ENCODE peak calls at places on chromosomes 5 and 9, in nine cellular contexts. One of them, this sample, is unnamed.

GRCh38 chr9:136410500-136411287 is at the start of the genes ENTR1 and PMPCA:
- DNase-seq in hypothalamus: peak
- DNase-seq in activated CD4-positive, alpha-beta T cell treated with anti-CD3 and anti-CD28 coated beads, Interleukin-2, amount 10 ng/mL, durations not matched to agents 7 days and 5 days: peak
- DNase-seq in right cardiac atrium: peak
- DNase-seq in NCI-H2171: peak
- DNase-seq in fibroblast of the aortic adventitia: peak
- DNase-seq in pancreas: peak
- DNase-seq in CD8-positive, alpha-beta memory T cell: peak
- DNase-seq in caudate nucleus: peak
- DNase-seq in this sample: peak

GRCh38 chr9:68898781-68899439 is 115.0 kb downstream of the PRKACG start:
- DNase-seq in hypothalamus: no peak
- DNase-seq in activated CD4-positive, alpha-beta T cell treated with anti-CD3 and anti-CD28 coated beads, Interleukin-2, amount 10 ng/mL, durations not matched to agents 7 days and 5 days: no peak
- DNase-seq in right cardiac atrium: no peak
- DNase-seq in NCI-H2171: no peak
- DNase-seq in fibroblast of the aortic adventitia: no peak
- DNase-seq in pancreas: no peak
- DNase-seq in CD8-positive, alpha-beta memory T cell: no peak
- DNase-seq in caudate nucleus: no peak
- DNase-seq in this sample: no peak

GRCh38 chr5:79093762-79094161 is 17.8 kb upstream of the BHMT start:
- DNase-seq in hypothalamus: no peak
- DNase-seq in activated CD4-positive, alpha-beta T cell treated with anti-CD3 and anti-CD28 coated beads, Interleukin-2, amount 10 ng/mL, durations not matched to agents 7 days and 5 days: no peak
- DNase-seq in right cardiac atrium: no peak
- DNase-seq in NCI-H2171: peak
- DNase-seq in fibroblast of the aortic adventitia: no peak
- DNase-seq in pancreas: no peak
- DNase-seq in CD8-positive, alpha-beta memory T cell: no peak
- DNase-seq in caudate nucleus: no peak
- DNase-seq in this sample: no peak

GRCh38 chr5:80369521-80369920 is 38.3 kb upstream of the ZFYVE16 start:
- DNase-seq in hypothalamus: no peak
- DNase-seq in activated CD4-positive, alpha-beta T cell treated with anti-CD3 and anti-CD28 coated beads, Interleukin-2, amount 10 ng/mL, durations not matched to agents 7 days and 5 days: no peak
- DNase-seq in right cardiac atrium: no peak
- DNase-seq in NCI-H2171: no peak
- DNase-seq in fibroblast of the aortic adventitia: no peak
- DNase-seq in pancreas: no peak
- DNase-seq in CD8-positive, alpha-beta memory T cell: no peak
- DNase-seq in caudate nucleus: no peak
- DNase-seq in this sample: no peak

GRCh38 chr5:76771705-76772405 is 47.0 kb upstream of the F2RL1 start:
- DNase-seq in hypothalamus: no peak
- DNase-seq in activated CD4-positive, alpha-beta T cell treated with anti-CD3 and anti-CD28 coated beads, Interleukin-2, amount 10 ng/mL, durations not matched to agents 7 days and 5 days: no peak
- DNase-seq in right cardiac atrium: no peak
- DNase-seq in NCI-H2171: no peak
- DNase-seq in fibroblast of the aortic adventitia: peak
- DNase-seq in pancreas: no peak
- DNase-seq in CD8-positive, alpha-beta memory T cell: no peak
- DNase-seq in caudate nucleus: no peak
- DNase-seq in this sample: no peak

GRCh38 chr9:18442629-18443491 is 31.1 kb upstream of the ADAMTSL1 start:
- DNase-seq in hypothalamus: peak
- DNase-seq in activated CD4-positive, alpha-beta T cell treated with anti-CD3 and anti-CD28 coated beads, Interleukin-2, amount 10 ng/mL, durations not matched to agents 7 days and 5 days: peak
- DNase-seq in right cardiac atrium: peak
- DNase-seq in NCI-H2171: no peak
- DNase-seq in fibroblast of the aortic adventitia: peak
- DNase-seq in pancreas: peak
- DNase-seq in CD8-positive, alpha-beta memory T cell: no peak
- DNase-seq in caudate nucleus: peak
- DNase-seq in this sample: peak

GRCh38 chr9:134165357-134166315 is 1.3 kb upstream of the RNU6ATAC start:
- DNase-seq in hypothalamus: no peak
- DNase-seq in activated CD4-positive, alpha-beta T cell treated with anti-CD3 and anti-CD28 coated beads, Interleukin-2, amount 10 ng/mL, durations not matched to agents 7 days and 5 days: peak
- DNase-seq in right cardiac atrium: peak
- DNase-seq in NCI-H2171: no peak
- DNase-seq in fibroblast of the aortic adventitia: peak
- DNase-seq in pancreas: peak
- DNase-seq in CD8-positive, alpha-beta memory T cell: peak
- DNase-seq in caudate nucleus: no peak
- DNase-seq in this sample: peak

GRCh38 chr5:93570294-93571110 is 10.5 kb downstream of the NR2F1-AS1 start:
- DNase-seq in hypothalamus: no peak
- DNase-seq in activated CD4-positive, alpha-beta T cell treated with anti-CD3 and anti-CD28 coated beads, Interleukin-2, amount 10 ng/mL, durations not matched to agents 7 days and 5 days: no peak
- DNase-seq in right cardiac atrium: peak
- DNase-seq in NCI-H2171: no peak
- DNase-seq in fibroblast of the aortic adventitia: no peak
- DNase-seq in pancreas: peak
- DNase-seq in CD8-positive, alpha-beta memory T cell: no peak
- DNase-seq in caudate nucleus: no peak
- DNase-seq in this sample: no peak

GRCh38 chr5:172051643-172052362 is 45.4 kb upstream of the FBXW11 start:
- DNase-seq in hypothalamus: no peak
- DNase-seq in activated CD4-positive, alpha-beta T cell treated with anti-CD3 and anti-CD28 coated beads, Interleukin-2, amount 10 ng/mL, durations not matched to agents 7 days and 5 days: no peak
- DNase-seq in right cardiac atrium: no peak
- DNase-seq in NCI-H2171: no peak
- DNase-seq in fibroblast of the aortic adventitia: no peak
- DNase-seq in pancreas: no peak
- DNase-seq in CD8-positive, alpha-beta memory T cell: no peak
- DNase-seq in caudate nucleus: no peak
- DNase-seq in this sample: no peak

GRCh38 chr9:111078391-111079038 is 40.2 kb upstream of the LPAR1 start:
- DNase-seq in hypothalamus: no peak
- DNase-seq in activated CD4-positive, alpha-beta T cell treated with anti-CD3 and anti-CD28 coated beads, Interleukin-2, amount 10 ng/mL, durations not matched to agents 7 days and 5 days: no peak
- DNase-seq in right cardiac atrium: no peak
- DNase-seq in NCI-H2171: no peak
- DNase-seq in fibroblast of the aortic adventitia: peak
- DNase-seq in pancreas: no peak
- DNase-seq in CD8-positive, alpha-beta memory T cell: no peak
- DNase-seq in caudate nucleus: no peak
- DNase-seq in this sample: no peak

GRCh38 chr5:102863058-102863457 is 108.0 kb downstream of the PAM start:
- DNase-seq in hypothalamus: no peak
- DNase-seq in activated CD4-positive, alpha-beta T cell treated with anti-CD3 and anti-CD28 coated beads, Interleukin-2, amount 10 ng/mL, durations not matched to agents 7 days and 5 days: no peak
- DNase-seq in right cardiac atrium: no peak
- DNase-seq in NCI-H2171: no peak
- DNase-seq in fibroblast of the aortic adventitia: no peak
- DNase-seq in pancreas: no peak
- DNase-seq in CD8-positive, alpha-beta memory T cell: no peak
- DNase-seq in caudate nucleus: no peak
- DNase-seq in this sample: no peak

GRCh38 chr9:90921104-90921503 is 119.5 kb downstream of the SYK start:
- DNase-seq in hypothalamus: peak
- DNase-seq in activated CD4-positive, alpha-beta T cell treated with anti-CD3 and anti-CD28 coated beads, Interleukin-2, amount 10 ng/mL, durations not matched to agents 7 days and 5 days: no peak
- DNase-seq in right cardiac atrium: peak
- DNase-seq in NCI-H2171: peak
- DNase-seq in fibroblast of the aortic adventitia: no peak
- DNase-seq in pancreas: peak
- DNase-seq in CD8-positive, alpha-beta memory T cell: no peak
- DNase-seq in caudate nucleus: peak
- DNase-seq in this sample: peak

GRCh38 chr5:69000216-69000615 is 93.6 kb upstream of the SLC30A5 start:
- DNase-seq in hypothalamus: no peak
- DNase-seq in activated CD4-positive, alpha-beta T cell treated with anti-CD3 and anti-CD28 coated beads, Interleukin-2, amount 10 ng/mL, durations not matched to agents 7 days and 5 days: no peak
- DNase-seq in right cardiac atrium: no peak
- DNase-seq in NCI-H2171: no peak
- DNase-seq in fibroblast of the aortic adventitia: no peak
- DNase-seq in pancreas: no peak
- DNase-seq in CD8-positive, alpha-beta memory T cell: no peak
- DNase-seq in caudate nucleus: no peak
- DNase-seq in this sample: no peak

GRCh38 chr5:14685757-14686156 is 21.2 kb downstream of the OTULIN start:
- DNase-seq in hypothalamus: no peak
- DNase-seq in activated CD4-positive, alpha-beta T cell treated with anti-CD3 and anti-CD28 coated beads, Interleukin-2, amount 10 ng/mL, durations not matched to agents 7 days and 5 days: peak
- DNase-seq in right cardiac atrium: peak
- DNase-seq in NCI-H2171: peak
- DNase-seq in fibroblast of the aortic adventitia: peak
- DNase-seq in pancreas: no peak
- DNase-seq in CD8-positive, alpha-beta memory T cell: peak
- DNase-seq in caudate nucleus: peak
- DNase-seq in this sample: peak

GRCh38 chr9:122131401-122131921 is 28.1 kb downstream of the NDUFA8 start:
- DNase-seq in hypothalamus: no peak
- DNase-seq in activated CD4-positive, alpha-beta T cell treated with anti-CD3 and anti-CD28 coated beads, Interleukin-2, amount 10 ng/mL, durations not matched to agents 7 days and 5 days: no peak
- DNase-seq in right cardiac atrium: peak
- DNase-seq in NCI-H2171: peak
- DNase-seq in fibroblast of the aortic adventitia: no peak
- DNase-seq in pancreas: no peak
- DNase-seq in CD8-positive, alpha-beta memory T cell: no peak
- DNase-seq in caudate nucleus: no peak
- DNase-seq in this sample: no peak

GRCh38 chr9:135951889-135952663 is 9.1 kb downstream of the UBAC1 start:
- DNase-seq in hypothalamus: no peak
- DNase-seq in activated CD4-positive, alpha-beta T cell treated with anti-CD3 and anti-CD28 coated beads, Interleukin-2, amount 10 ng/mL, durations not matched to agents 7 days and 5 days: no peak
- DNase-seq in right cardiac atrium: no peak
- DNase-seq in NCI-H2171: peak
- DNase-seq in fibroblast of the aortic adventitia: no peak
- DNase-seq in pancreas: no peak
- DNase-seq in CD8-positive, alpha-beta memory T cell: no peak
- DNase-seq in caudate nucleus: no peak
- DNase-seq in this sample: peak

GRCh38 chr5:19886123-19886921 is 101.7 kb downstream of the CDH18 start:
- DNase-seq in hypothalamus: no peak
- DNase-seq in activated CD4-positive, alpha-beta T cell treated with anti-CD3 and anti-CD28 coated beads, Interleukin-2, amount 10 ng/mL, durations not matched to agents 7 days and 5 days: no peak
- DNase-seq in right cardiac atrium: no peak
- DNase-seq in NCI-H2171: peak
- DNase-seq in fibroblast of the aortic adventitia: peak
- DNase-seq in pancreas: no peak
- DNase-seq in CD8-positive, alpha-beta memory T cell: no peak
- DNase-seq in caudate nucleus: no peak
- DNase-seq in this sample: no peak

GRCh38 chr9:77663754-77664153 is 15.6 kb upstream of the GNA14 start:
- DNase-seq in hypothalamus: no peak
- DNase-seq in activated CD4-positive, alpha-beta T cell treated with anti-CD3 and anti-CD28 coated beads, Interleukin-2, amount 10 ng/mL, durations not matched to agents 7 days and 5 days: no peak
- DNase-seq in right cardiac atrium: peak
- DNase-seq in NCI-H2171: no peak
- DNase-seq in fibroblast of the aortic adventitia: peak
- DNase-seq in pancreas: no peak
- DNase-seq in CD8-positive, alpha-beta memory T cell: no peak
- DNase-seq in caudate nucleus: no peak
- DNase-seq in this sample: peak

GRCh38 chr5:6551287-6551954 is 81.4 kb downstream of the NSUN2 start:
- DNase-seq in hypothalamus: no peak
- DNase-seq in activated CD4-positive, alpha-beta T cell treated with anti-CD3 and anti-CD28 coated beads, Interleukin-2, amount 10 ng/mL, durations not matched to agents 7 days and 5 days: no peak
- DNase-seq in right cardiac atrium: no peak
- DNase-seq in NCI-H2171: no peak
- DNase-seq in fibroblast of the aortic adventitia: peak
- DNase-seq in pancreas: no peak
- DNase-seq in CD8-positive, alpha-beta memory T cell: no peak
- DNase-seq in caudate nucleus: no peak
- DNase-seq in this sample: no peak

GRCh38 chr9:133224762-133225161 is 15.7 kb upstream of the OBP2B start:
- DNase-seq in hypothalamus: no peak
- DNase-seq in activated CD4-positive, alpha-beta T cell treated with anti-CD3 and anti-CD28 coated beads, Interleukin-2, amount 10 ng/mL, durations not matched to agents 7 days and 5 days: no peak
- DNase-seq in right cardiac atrium: no peak
- DNase-seq in NCI-H2171: no peak
- DNase-seq in fibroblast of the aortic adventitia: no peak
- DNase-seq in pancreas: no peak
- DNase-seq in CD8-positive, alpha-beta memory T cell: no peak
- DNase-seq in caudate nucleus: no peak
- DNase-seq in this sample: no peak

GRCh38 chr5:127084656-127085055 is 11.4 kb upstream of the C5orf63 start:
- DNase-seq in hypothalamus: no peak
- DNase-seq in activated CD4-positive, alpha-beta T cell treated with anti-CD3 and anti-CD28 coated beads, Interleukin-2, amount 10 ng/mL, durations not matched to agents 7 days and 5 days: no peak
- DNase-seq in right cardiac atrium: no peak
- DNase-seq in NCI-H2171: no peak
- DNase-seq in fibroblast of the aortic adventitia: no peak
- DNase-seq in pancreas: no peak
- DNase-seq in CD8-positive, alpha-beta memory T cell: no peak
- DNase-seq in caudate nucleus: no peak
- DNase-seq in this sample: no peak

GRCh38 chr9:83920942-83921707 is at the start of gene KIF27:
- DNase-seq in hypothalamus: peak
- DNase-seq in activated CD4-positive, alpha-beta T cell treated with anti-CD3 and anti-CD28 coated beads, Interleukin-2, amount 10 ng/mL, durations not matched to agents 7 days and 5 days: peak
- DNase-seq in right cardiac atrium: peak
- DNase-seq in NCI-H2171: peak
- DNase-seq in fibroblast of the aortic adventitia: peak
- DNase-seq in pancreas: peak
- DNase-seq in CD8-positive, alpha-beta memory T cell: peak
- DNase-seq in caudate nucleus: peak
- DNase-seq in this sample: peak

GRCh38 chr5:140794594-140795258 is at the start of gene PCDHA2:
- DNase-seq in hypothalamus: no peak
- DNase-seq in activated CD4-positive, alpha-beta T cell treated with anti-CD3 and anti-CD28 coated beads, Interleukin-2, amount 10 ng/mL, durations not matched to agents 7 days and 5 days: no peak
- DNase-seq in right cardiac atrium: no peak
- DNase-seq in NCI-H2171: no peak
- DNase-seq in fibroblast of the aortic adventitia: no peak
- DNase-seq in pancreas: no peak
- DNase-seq in CD8-positive, alpha-beta memory T cell: no peak
- DNase-seq in caudate nucleus: no peak
- DNase-seq in this sample: no peak

GRCh38 chr5:172035039-172035438 is 28.6 kb upstream of the FBXW11 start:
- DNase-seq in hypothalamus: no peak
- DNase-seq in activated CD4-positive, alpha-beta T cell treated with anti-CD3 and anti-CD28 coated beads, Interleukin-2, amount 10 ng/mL, durations not matched to agents 7 days and 5 days: no peak
- DNase-seq in right cardiac atrium: no peak
- DNase-seq in NCI-H2171: no peak
- DNase-seq in fibroblast of the aortic adventitia: no peak
- DNase-seq in pancreas: no peak
- DNase-seq in CD8-positive, alpha-beta memory T cell: no peak
- DNase-seq in caudate nucleus: no peak
- DNase-seq in this sample: no peak

GRCh38 chr5:155087036-155087435 is 73.5 kb downstream of the KIF4B start:
- DNase-seq in hypothalamus: no peak
- DNase-seq in activated CD4-positive, alpha-beta T cell treated with anti-CD3 and anti-CD28 coated beads, Interleukin-2, amount 10 ng/mL, durations not matched to agents 7 days and 5 days: no peak
- DNase-seq in right cardiac atrium: no peak
- DNase-seq in NCI-H2171: no peak
- DNase-seq in fibroblast of the aortic adventitia: no peak
- DNase-seq in pancreas: no peak
- DNase-seq in CD8-positive, alpha-beta memory T cell: no peak
- DNase-seq in caudate nucleus: no peak
- DNase-seq in this sample: no peak

GRCh38 chr5:52853573-52854163 is 66.0 kb downstream of the ITGA1 start:
- DNase-seq in hypothalamus: no peak
- DNase-seq in activated CD4-positive, alpha-beta T cell treated with anti-CD3 and anti-CD28 coated beads, Interleukin-2, amount 10 ng/mL, durations not matched to agents 7 days and 5 days: no peak
- DNase-seq in right cardiac atrium: no peak
- DNase-seq in NCI-H2171: no peak
- DNase-seq in fibroblast of the aortic adventitia: no peak
- DNase-seq in pancreas: no peak
- DNase-seq in CD8-positive, alpha-beta memory T cell: no peak
- DNase-seq in caudate nucleus: no peak
- DNase-seq in this sample: no peak

GRCh38 chr5:50302815-50303490 is 138.1 kb downstream of the EMB start:
- DNase-seq in hypothalamus: no peak
- DNase-seq in activated CD4-positive, alpha-beta T cell treated with anti-CD3 and anti-CD28 coated beads, Interleukin-2, amount 10 ng/mL, durations not matched to agents 7 days and 5 days: no peak
- DNase-seq in right cardiac atrium: no peak
- DNase-seq in NCI-H2171: no peak
- DNase-seq in fibroblast of the aortic adventitia: peak
- DNase-seq in pancreas: no peak
- DNase-seq in CD8-positive, alpha-beta memory T cell: no peak
- DNase-seq in caudate nucleus: no peak
- DNase-seq in this sample: no peak

GRCh38 chr9:114930063-114930812 is at the start of gene TNFSF8:
- DNase-seq in hypothalamus: no peak
- DNase-seq in activated CD4-positive, alpha-beta T cell treated with anti-CD3 and anti-CD28 coated beads, Interleukin-2, amount 10 ng/mL, durations not matched to agents 7 days and 5 days: peak
- DNase-seq in right cardiac atrium: peak
- DNase-seq in NCI-H2171: no peak
- DNase-seq in fibroblast of the aortic adventitia: no peak
- DNase-seq in pancreas: no peak
- DNase-seq in CD8-positive, alpha-beta memory T cell: peak
- DNase-seq in caudate nucleus: no peak
- DNase-seq in this sample: no peak

GRCh38 chr5:150021491-150022162 is 21.1 kb downstream of the HMGXB3 start:
- DNase-seq in hypothalamus: no peak
- DNase-seq in activated CD4-positive, alpha-beta T cell treated with anti-CD3 and anti-CD28 coated beads, Interleukin-2, amount 10 ng/mL, durations not matched to agents 7 days and 5 days: no peak
- DNase-seq in right cardiac atrium: peak
- DNase-seq in NCI-H2171: no peak
- DNase-seq in fibroblast of the aortic adventitia: no peak
- DNase-seq in pancreas: no peak
- DNase-seq in CD8-positive, alpha-beta memory T cell: no peak
- DNase-seq in caudate nucleus: no peak
- DNase-seq in this sample: peak

GRCh38 chr5:153744751-153745150 is 254.3 kb downstream of the GRIA1 start:
- DNase-seq in hypothalamus: no peak
- DNase-seq in activated CD4-positive, alpha-beta T cell treated with anti-CD3 and anti-CD28 coated beads, Interleukin-2, amount 10 ng/mL, durations not matched to agents 7 days and 5 days: no peak
- DNase-seq in right cardiac atrium: no peak
- DNase-seq in NCI-H2171: no peak
- DNase-seq in fibroblast of the aortic adventitia: no peak
- DNase-seq in pancreas: no peak
- DNase-seq in CD8-positive, alpha-beta memory T cell: no peak
- DNase-seq in caudate nucleus: no peak
- DNase-seq in this sample: no peak

GRCh38 chr9:111463036-111463435 is 21.1 kb downstream of the ECPAS start:
- DNase-seq in hypothalamus: no peak
- DNase-seq in activated CD4-positive, alpha-beta T cell treated with anti-CD3 and anti-CD28 coated beads, Interleukin-2, amount 10 ng/mL, durations not matched to agents 7 days and 5 days: no peak
- DNase-seq in right cardiac atrium: no peak
- DNase-seq in NCI-H2171: no peak
- DNase-seq in fibroblast of the aortic adventitia: no peak
- DNase-seq in pancreas: no peak
- DNase-seq in CD8-positive, alpha-beta memory T cell: no peak
- DNase-seq in caudate nucleus: no peak
- DNase-seq in this sample: no peak

This sample was measured in prostate gland.